ENCODE peak calls at places on chromosomes 12 and 14, in eight cellular contexts. R is neural progenitor cell, S is uterus, G is foreskin fibroblast, C is heart right ventricle, J is astrocyte of the spinal cord, T is AG10803, E is PC-3. X is an unnamed sample.

GRCh38 chr14:50941151-50941550 is 3.1 kb downstream of the PYGL start:
- DNase-seq in G (no peak), J (peak), E (no peak), T (peak), C (no peak), R (no peak), S (no peak), X (no peak)

GRCh38 chr14:83342590-83342989 is 1808.9 kb upstream of the SEL1L start:
- DNase-seq in R (no peak), T (peak), E (no peak), G (peak), J (no peak), C (peak), S (no peak), X (peak)

GRCh38 chr12:68271346-68271745 is 17.9 kb upstream of the IL22 start:
- DNase-seq in G (peak), S (no peak), C (no peak), T (peak), J (peak), R (no peak), E (no peak), X (peak)

GRCh38 chr14:61636792-61637191 is 58.5 kb upstream of the HIF1A start:
- DNase-seq in S (no peak), E (no peak), T (no peak), J (no peak), R (no peak), G (no peak), C (no peak), X (no peak)

GRCh38 chr12:106280101-106280500 is 22.4 kb upstream of the TCP11L2 start:
- DNase-seq in R (no peak), G (no peak), E (no peak), C (no peak), T (no peak), S (no peak), J (no peak), X (no peak)

GRCh38 chr14:77111021-77111420 is 13.0 kb downstream of the CIPC start:
- DNase-seq in S (no peak), C (no peak), G (no peak), E (no peak), J (peak), R (peak), T (no peak), X (no peak)

GRCh38 chr14:93040443-93040842 is 75.3 kb downstream of the ITPK1 start:
- DNase-seq in E (no peak), G (no peak), S (no peak), J (no peak), C (peak), R (no peak), T (no peak), X (no peak)

GRCh38 chr14:101022916-101023435 is 119.5 kb upstream of the RTL1 start:
- DNase-seq in J (no peak), T (no peak), S (peak), R (no peak), C (no peak), E (no peak), G (no peak), X (no peak)

GRCh38 chr14:100733152-100733850 is 6.6 kb downstream of the DLK1 start:
- DNase-seq in E (no peak), T (no peak), G (no peak), R (no peak), C (no peak), S (no peak), J (no peak), X (no peak)

GRCh38 chr12:73950506-73950905 is 587.1 kb upstream of the ATXN7L3B start:
- DNase-seq in S (no peak), G (no peak), C (no peak), R (peak), E (no peak), J (no peak), T (no peak), X (no peak)

GRCh38 chr12:64273527-64274403 is 51.7 kb upstream of the KICS2 start:
- DNase-seq in S (no peak), T (no peak), R (peak), J (no peak), C (no peak), G (peak), E (peak), X (peak)

GRCh38 chr12:114447799-114448617 is 42.1 kb upstream of the TBX5 start:
- DNase-seq in J (no peak), R (no peak), S (no peak), C (no peak), E (no peak), T (no peak), G (no peak), X (no peak)

GRCh38 chr14:100658514-100658886 is 68.2 kb upstream of the DLK1 start:
- DNase-seq in S (no peak), G (no peak), E (no peak), R (peak), C (no peak), J (no peak), T (no peak), X (no peak)

GRCh38 chr12:106140223-106140986 is 1.7 kb upstream of the NUAK1 start:
- DNase-seq in C (peak), E (no peak), S (peak), G (no peak), J (no peak), R (peak), T (no peak), X (no peak)

GRCh38 chr14:26281280-26281998 is 316.4 kb downstream of the NOVA1 start:
- DNase-seq in G (peak), J (peak), S (no peak), C (no peak), T (peak), R (no peak), E (peak), X (peak)

GRCh38 chr12:89225401-89225800 is 126.9 kb downstream of the DUSP6 start:
- DNase-seq in S (peak), E (peak), G (peak), R (no peak), C (no peak), J (peak), T (peak), X (peak)

GRCh38 chr14:32507029-32507984 is 178.2 kb downstream of the AKAP6 start:
- DNase-seq in R (no peak), T (peak), E (peak), C (no peak), J (peak), G (peak), S (no peak), X (peak)

GRCh38 chr12:123928274-123928865 is 44.3 kb downstream of the CCDC92 start:
- DNase-seq in T (no peak), J (no peak), S (no peak), R (no peak), G (no peak), C (no peak), E (no peak), X (no peak)

GRCh38 chr12:20950248-20950647 is 139.7 kb downstream of the SLCO1B3 start:
- DNase-seq in C (no peak), G (peak), T (no peak), E (peak), J (peak), R (peak), S (no peak), X (peak)

GRCh38 chr14:91509083-91509877 is 830 bp downstream of the PPP4R3A start:
- DNase-seq in J (no peak), E (no peak), S (no peak), G (peak), C (peak), R (peak), T (peak), X (no peak)

GRCh38 chr12:645563-646071 is 17.6 kb downstream of the NINJ2 start:
- DNase-seq in C (no peak), T (peak), R (no peak), J (peak), S (peak), E (peak), G (peak), X (peak)

GRCh38 chr14:34059037-34059924 is 108.4 kb upstream of the EGLN3 start:
- DNase-seq in S (no peak), J (no peak), R (no peak), C (no peak), G (no peak), E (no peak), T (no peak), X (no peak)

GRCh38 chr12:72511906-72512305 is 239.7 kb downstream of the TRHDE start:
- DNase-seq in G (peak), C (no peak), S (no peak), T (peak), J (peak), E (peak), R (peak), X (peak)

GRCh38 chr12:105626653-105627052 is 296.2 kb downstream of the C12orf75 start:
- DNase-seq in T (no peak), R (no peak), C (no peak), S (no peak), J (no peak), G (no peak), E (no peak), X (no peak)

GRCh38 chr12:468671-469389 is 9.1 kb downstream of the B4GALNT3 start:
- DNase-seq in G (no peak), C (no peak), T (no peak), E (peak), R (no peak), S (no peak), J (no peak), X (peak)

GRCh38 chr14:99937475-99938244 is 127.6 kb upstream of the EVL start:
- DNase-seq in E (no peak), G (no peak), R (no peak), S (no peak), J (no peak), T (no peak), C (no peak), X (no peak)

GRCh38 chr14:99604766-99605298 is 825 bp upstream of the CCDC85C start:
- DNase-seq in G (peak), R (peak), C (peak), T (peak), J (peak), E (peak), S (no peak), X (no peak)

GRCh38 chr12:102406033-102406584 is 74.3 kb downstream of the IGF1 start:
- DNase-seq in S (no peak), T (peak), J (peak), E (no peak), C (peak), G (peak), R (peak), X (peak)

DNA sequence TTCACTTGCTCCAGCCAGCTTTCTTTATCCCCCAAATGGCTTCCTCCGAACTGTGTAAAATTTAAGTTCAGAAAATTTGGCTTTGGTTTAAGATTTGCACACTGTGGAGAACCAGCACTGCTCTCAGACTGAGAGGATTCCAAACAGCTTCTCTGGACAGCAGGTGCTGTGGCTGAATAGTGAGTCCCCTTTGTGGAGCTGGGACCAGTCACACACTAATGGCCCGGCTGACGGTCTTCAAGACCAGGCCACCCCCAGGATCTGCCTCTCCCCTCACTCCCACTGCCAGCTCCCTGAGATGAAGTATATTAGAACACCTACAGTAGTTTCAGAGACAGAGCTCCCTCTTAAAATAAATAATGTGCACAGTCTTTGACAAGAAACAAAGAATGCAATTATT is 267.3 kb downstream of the BCAT1 start:
- DNase-seq in R (peak), E (no peak), J (no peak), T (no peak), S (no peak), C (no peak), G (no peak), X (no peak)
- H3K4me3 ChIP-seq in R (no peak), E (no peak), J (no peak), T (no peak), S (no peak), C (no peak), G (no peak), X (no peak)

DNA sequence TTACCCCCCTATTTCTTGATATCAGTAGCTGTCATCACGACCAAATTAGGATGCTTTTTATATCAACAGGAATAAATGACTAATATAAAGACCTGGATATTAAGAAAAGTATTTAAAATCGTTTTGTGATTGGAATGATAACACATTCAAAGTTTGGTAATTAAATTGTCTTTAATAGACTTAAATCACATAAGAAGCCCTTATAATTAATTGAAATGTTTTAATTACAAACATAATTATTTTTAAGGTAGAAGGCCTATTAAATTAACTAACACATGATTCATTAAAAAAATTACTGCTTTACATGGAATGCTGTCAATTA is 412.4 kb downstream of the FUT8 start:
- DNase-seq in J (no peak), S (no peak), T (no peak), E (no peak), G (no peak), C (no peak), R (no peak), X (no peak)
- TF ChIP-seq CTCF in J (no peak), S (no peak), T (no peak), E (no peak), G (no peak), C (no peak), R (no peak), X (no peak)

DNA sequence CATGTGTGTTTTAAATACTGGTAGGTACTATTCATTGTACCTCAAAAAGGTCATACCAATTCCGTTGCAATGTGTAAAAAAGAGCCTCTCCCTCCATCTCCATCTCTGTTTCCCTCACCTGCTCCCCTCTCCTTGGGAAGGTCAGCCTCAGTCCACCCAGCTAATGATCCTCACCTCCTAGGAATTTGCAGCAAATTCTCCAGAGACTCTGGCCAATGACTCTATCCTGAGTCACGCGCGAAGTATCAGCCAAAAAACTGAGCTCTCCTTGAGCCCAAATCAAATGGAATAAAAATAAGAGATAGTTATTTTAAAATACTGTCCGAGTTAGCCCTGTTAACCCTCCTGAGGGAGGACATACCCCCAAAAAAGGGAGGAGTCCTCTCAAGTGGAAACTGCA is 148.4 kb downstream of the DPF3 start:
- DNase-seq in C (no peak), J (peak), E (peak), G (peak), S (no peak), R (no peak), T (peak), X (peak)
- H3K4me3 ChIP-seq in C (no peak), J (no peak), E (no peak), G (no peak), S (no peak), R (no peak), T (peak), X (no peak)

GRCh38 chr14:94129111-94129757 is at the start of gene IFI27L2:
- DNase-seq in R (peak), C (peak), J (peak), G (peak), S (peak), T (peak), E (peak), X (peak)
- TF ChIP-seq CTCF in R (peak), C (peak), J (peak), G (peak), S (peak), T (peak), E (no peak), X (peak)

DNA sequence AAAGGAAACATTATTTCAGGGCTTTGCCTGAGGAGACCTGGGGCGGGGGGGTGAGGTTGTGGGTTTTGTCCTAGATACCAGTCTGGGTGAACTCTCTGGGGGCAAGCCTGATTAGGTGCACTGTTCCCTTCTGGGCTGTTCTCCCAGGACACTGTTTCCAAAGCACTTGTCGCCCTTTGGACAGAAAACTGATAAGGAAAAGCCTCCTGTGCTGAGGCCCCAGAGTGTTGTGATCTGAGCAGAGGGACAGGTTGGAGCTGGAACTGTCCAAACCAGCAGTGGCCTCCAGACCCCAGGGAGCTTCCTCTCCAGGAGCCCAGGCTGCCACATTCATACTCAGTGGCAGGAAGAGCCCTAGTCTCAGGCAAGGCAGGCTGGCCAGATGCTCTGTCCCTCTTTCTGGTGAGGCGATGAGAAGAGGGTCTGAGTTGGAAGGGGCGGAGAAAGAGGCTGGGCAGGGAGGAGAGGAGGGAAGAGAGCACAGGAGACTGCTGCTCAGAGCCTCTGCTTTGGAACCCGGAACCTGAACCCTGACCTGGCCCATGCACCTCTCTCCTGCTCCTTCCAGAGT is 1.9 kb downstream of the GALNT16 start:
- DNase-seq in S (no peak), J (no peak), C (peak), R (peak), T (no peak), G (peak), E (no peak), X (no peak)
- H3K4me3 ChIP-seq in S (peak), J (no peak), C (peak), R (peak), T (no peak), G (peak), E (no peak), X (no peak)

DNA sequence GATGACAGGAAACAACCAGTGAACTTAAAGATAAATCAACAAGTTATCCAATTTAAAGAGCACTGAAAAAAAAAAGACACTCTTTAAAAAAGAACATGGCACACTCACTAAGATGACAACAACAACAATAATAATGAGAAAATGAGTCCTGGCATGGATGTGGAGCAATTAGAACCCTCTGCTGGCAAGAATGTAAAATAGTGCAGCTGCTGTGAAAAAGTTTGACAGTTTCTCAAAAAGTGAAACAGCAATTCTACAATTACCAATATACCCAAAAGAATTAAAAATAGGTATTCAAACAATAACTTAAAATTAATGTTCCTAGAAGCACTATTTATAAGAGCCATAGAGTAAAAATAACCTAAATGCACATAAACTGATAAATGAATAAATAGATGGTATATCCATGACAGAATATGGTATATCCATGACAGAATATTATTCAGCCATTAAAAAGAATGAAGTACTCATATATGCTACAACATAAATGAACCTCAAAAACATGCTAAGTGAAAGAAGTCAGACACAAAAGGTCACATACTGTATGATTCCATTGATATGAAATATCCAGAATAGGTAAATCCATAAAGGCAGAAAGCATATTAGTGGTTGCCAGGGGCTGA is 49.1 kb upstream of the GPHB5 start:
- DNase-seq in T (no peak), J (no peak), S (no peak), R (no peak), C (no peak), G (no peak), E (no peak), X (no peak)
- TF ChIP-seq CTCF in T (peak), J (no peak), S (no peak), R (no peak), C (no peak), G (peak), E (peak), X (no peak)

X was measured in fibroblast of mammary gland.